ENCODE peak calls at places on chromosomes 16 and 17, in six cellular contexts. X, T, U, M, A and N are unnamed samples.

GRCh38 chr17:82244413-82245140 is 15.7 kb downstream of the SLC16A3 start:
- DNase-seq in T (no peak), M (peak), U (peak), A (no peak), X (no peak), N (peak)

GRCh38 chr17:18044609-18045008 is 5.4 kb downstream of the GID4 start:
- DNase-seq in U (no peak), X (no peak), M (no peak), T (no peak), A (no peak), N (no peak)

GRCh38 chr16:86869288-86870022 is 291.1 kb downstream of the FOXL1 start:
- DNase-seq in X (no peak), U (no peak), A (no peak), T (no peak), M (no peak), N (no peak)

GRCh38 chr17:45117848-45118646 is 14.3 kb downstream of the PLCD3 start:
- DNase-seq in A (no peak), U (no peak), M (no peak), X (no peak), T (no peak), N (no peak)

GRCh38 chr16:70685938-70686375 is at the start of gene MTSS2:
- DNase-seq in X (peak), M (peak), A (peak), U (peak), T (peak), N (peak)

GRCh38 chr17:6706996-6707395 is 6.2 kb downstream of the SLC13A5 start:
- DNase-seq in T (no peak), U (no peak), M (no peak), X (no peak), A (no peak), N (no peak)

GRCh38 chr17:41734139-41734948 is at the start of gene HAP1:
- DNase-seq in U (peak), M (peak), T (no peak), A (peak), X (no peak), N (no peak)

GRCh38 chr16:575354-576196 is 5.8 kb downstream of the PIGQ start:
- DNase-seq in M (no peak), T (no peak), X (no peak), U (no peak), A (no peak), N (no peak)

GRCh38 chr17:77733576-77734296 is 224.8 kb upstream of the TNRC6C start:
- DNase-seq in M (no peak), X (no peak), T (no peak), A (no peak), U (no peak), N (no peak)

GRCh38 chr17:3973498-3974137 is 9.4 kb upstream of the ATP2A3 start:
- DNase-seq in M (no peak), U (no peak), X (no peak), T (no peak), A (no peak), N (no peak)

GRCh38 chr16:86826931-86827330 is 248.6 kb downstream of the FOXL1 start:
- DNase-seq in T (no peak), X (no peak), A (no peak), M (no peak), U (no peak), N (no peak)

GRCh38 chr16:69315486-69316311 is 4.5 kb downstream of the VPS4A start:
- DNase-seq in M (no peak), T (no peak), A (no peak), U (no peak), X (no peak), N (no peak)

GRCh38 chr16:86383488-86384262 is 126.7 kb upstream of the FOXF1 start:
- DNase-seq in X (no peak), A (no peak), U (peak), M (peak), T (no peak), N (no peak)

GRCh38 chr17:45294506-45294905 is 22.3 kb downstream of the MAP3K14 start:
- DNase-seq in X (peak), M (peak), A (peak), T (no peak), U (peak), N (no peak)

GRCh38 chr17:43601280-43602050 is 55.3 kb upstream of the ETV4 start:
- DNase-seq in T (no peak), X (no peak), U (no peak), M (no peak), A (no peak), N (no peak)

GRCh38 chr16:78786635-78787034 is 687.2 kb downstream of the WWOX start:
- DNase-seq in U (no peak), A (no peak), X (no peak), M (no peak), T (no peak), N (no peak)

GRCh38 chr16:17748005-17748719 is 277.4 kb upstream of the XYLT1 start:
- DNase-seq in X (no peak), U (no peak), A (no peak), M (no peak), T (no peak), N (no peak)

GRCh38 chr16:57988929-57989328 is 11.5 kb downstream of the ZNF319 start:
- DNase-seq in A (peak), X (no peak), U (no peak), M (no peak), T (no peak), N (no peak)

GRCh38 chr17:78421534-78422266 is 43.3 kb downstream of the PGS1 start:
- DNase-seq in X (no peak), M (peak), U (peak), T (peak), A (peak), N (peak)

GRCh38 chr16:85563031-85563430 is 50.1 kb upstream of the GSE1 start:
- DNase-seq in M (no peak), U (no peak), X (no peak), T (no peak), A (no peak), N (no peak)

GRCh38 chr16:58027341-58028167 is 2.0 kb downstream of the MMP15 start:
- DNase-seq in T (no peak), U (no peak), A (peak), M (peak), X (no peak), N (peak)

GRCh38 chr17:4642286-4642685 is 808 bp upstream of the ALOX15 start:
- DNase-seq in U (no peak), M (no peak), X (no peak), A (no peak), T (no peak), N (no peak)

GRCh38 chr17:55770220-55770870 is 19.5 kb downstream of the PCTP start:
- DNase-seq in M (peak), X (peak), U (peak), T (peak), A (peak), N (peak)

GRCh38 chr16:2323701-2324100 is 16.8 kb downstream of the ABCA3 start:
- DNase-seq in U (no peak), X (no peak), T (no peak), M (no peak), A (no peak), N (no peak)

GRCh38 chr16:55487048-55487803 is 8.2 kb downstream of the MMP2 start:
- DNase-seq in X (peak), T (no peak), A (no peak), U (peak), M (peak), N (no peak)

GRCh38 chr16:61792194-61792904 is 243.9 kb downstream of the CDH8 start:
- DNase-seq in X (peak), U (peak), A (peak), M (peak), T (no peak), N (no peak)

GRCh38 chr16:3640632-3641501 is 13.6 kb upstream of the DNASE1 start:
- DNase-seq in X (no peak), U (no peak), M (no peak), T (no peak), A (no peak), N (no peak)

GRCh38 chr17:9924735-9925191 is 19.7 kb upstream of the RCVRN start:
- DNase-seq in U (peak), A (peak), X (peak), M (peak), T (peak), N (peak)

GRCh38 chr17:66373944-66374817 is 71.8 kb downstream of the PRKCA start:
- DNase-seq in A (no peak), T (no peak), M (no peak), U (peak), X (no peak), N (no peak)

GRCh38 chr16:46690281-46691178 is 1.1 kb downstream of the ORC6 start:
- DNase-seq in X (no peak), A (no peak), U (peak), T (no peak), M (peak), N (no peak)

GRCh38 chr17:43734376-43734775 is 24.2 kb downstream of the SOST start:
- DNase-seq in T (no peak), X (peak), M (peak), U (peak), A (no peak), N (no peak)

GRCh38 chr17:1123397-1124237 is 56.2 kb downstream of the ABR start:
- DNase-seq in A (no peak), T (no peak), U (no peak), X (no peak), M (no peak), N (peak)

GRCh38 chr16:66619534-66620418 is 15.3 kb downstream of the CMTM3 start:
- DNase-seq in U (peak), T (peak), A (no peak), X (no peak), M (peak), N (peak)

GRCh38 chr17:46176975-46177374 is 16.3 kb downstream of the KANSL1 start:
- DNase-seq in X (no peak), U (no peak), A (no peak), T (no peak), M (no peak), N (no peak)

GRCh38 chr17:488993-489757 is 136.6 kb upstream of the RPH3AL start:
- DNase-seq in X (no peak), T (no peak), A (no peak), M (no peak), U (peak), N (peak)

GRCh38 chr17:63809970-63810369 is 17.3 kb upstream of the PSMC5 start:
- DNase-seq in M (no peak), A (no peak), X (no peak), U (no peak), T (no peak), N (no peak)
- TF ChIP-seq CTCF in M (no peak), A (no peak), X (no peak), U (no peak), T (no peak), N (no peak)

GRCh38 chr17:37392024-37392590 is 14.5 kb downstream of the ACACA start:
- DNase-seq in T (peak), M (peak), X (no peak), U (peak), A (peak), N (peak)
- TF ChIP-seq CTCF in T (no peak), M (no peak), X (no peak), U (no peak), A (no peak), N (no peak)

GRCh38 chr16:89246383-89246902 is 28.9 kb downstream of the ZNF778 start:
- DNase-seq in M (peak), U (no peak), T (no peak), X (no peak), A (no peak), N (no peak)
- TF ChIP-seq CTCF in M (no peak), U (no peak), T (no peak), X (no peak), A (no peak), N (no peak)

GRCh38 chr17:80414508-80414802 is 512 bp upstream of the ENDOV start:
- DNase-seq in A (peak), T (no peak), M (peak), U (no peak), X (no peak), N (peak)
- TF ChIP-seq CTCF in A (no peak), T (no peak), M (peak), U (peak), X (no peak), N (no peak)

DNA sequence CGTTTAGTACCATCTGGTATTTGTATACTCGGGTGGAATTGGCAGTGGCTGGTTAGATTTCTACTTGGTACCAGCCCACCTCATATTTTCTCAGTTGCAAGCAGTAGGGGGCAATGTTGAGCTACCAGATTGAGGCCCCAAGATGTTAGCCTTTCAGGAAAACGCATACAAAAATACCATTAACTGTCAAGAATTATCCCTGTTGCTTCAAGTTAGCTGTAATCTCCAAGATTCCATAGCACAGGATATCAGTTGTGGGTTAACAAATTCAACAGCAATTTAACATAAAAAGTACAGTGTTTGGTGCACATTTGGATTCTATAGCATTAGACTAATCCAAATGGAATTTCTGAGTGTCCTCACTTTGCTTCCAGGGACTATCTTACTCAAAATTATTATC is 188.2 kb downstream of the FTO start:
- DNase-seq in M (peak), T (peak), A (peak), X (peak), U (peak), N (peak)
- TF ChIP-seq CTCF in M (peak), T (peak), A (peak), X (peak), U (peak), N (peak)

GRCh38 chr17:38707678-38708351 is 2.7 kb downstream of the MLLT6 start:
- DNase-seq in X (no peak), M (no peak), U (no peak), A (no peak), T (no peak), N (no peak)
- TF ChIP-seq CTCF in X (no peak), M (no peak), U (no peak), A (no peak), T (no peak), N (no peak)

DNA sequence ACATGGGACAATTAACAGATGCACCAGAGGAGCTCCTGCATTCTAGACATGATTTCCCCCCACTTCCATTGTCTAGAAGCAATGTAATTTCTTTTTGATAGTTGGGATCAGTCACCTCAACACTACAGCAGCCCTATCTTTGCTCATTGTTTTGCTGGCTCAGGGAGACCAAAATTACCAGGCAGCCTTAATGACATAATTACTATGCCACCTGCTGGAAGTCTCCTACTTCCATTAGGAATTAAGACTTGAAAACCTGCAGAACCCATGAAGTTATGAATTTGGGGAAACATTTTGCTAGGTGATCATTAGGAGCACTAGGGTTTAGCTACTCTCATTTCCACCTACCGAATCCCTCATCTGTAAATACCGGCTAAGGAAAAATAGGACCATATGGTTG is 312.0 kb upstream of the CA10 start:
- DNase-seq in U (no peak), X (no peak), T (no peak), M (no peak), A (no peak), N (no peak)
- TF ChIP-seq CTCF in U (no peak), X (no peak), T (no peak), M (no peak), A (no peak), N (no peak)

DNA sequence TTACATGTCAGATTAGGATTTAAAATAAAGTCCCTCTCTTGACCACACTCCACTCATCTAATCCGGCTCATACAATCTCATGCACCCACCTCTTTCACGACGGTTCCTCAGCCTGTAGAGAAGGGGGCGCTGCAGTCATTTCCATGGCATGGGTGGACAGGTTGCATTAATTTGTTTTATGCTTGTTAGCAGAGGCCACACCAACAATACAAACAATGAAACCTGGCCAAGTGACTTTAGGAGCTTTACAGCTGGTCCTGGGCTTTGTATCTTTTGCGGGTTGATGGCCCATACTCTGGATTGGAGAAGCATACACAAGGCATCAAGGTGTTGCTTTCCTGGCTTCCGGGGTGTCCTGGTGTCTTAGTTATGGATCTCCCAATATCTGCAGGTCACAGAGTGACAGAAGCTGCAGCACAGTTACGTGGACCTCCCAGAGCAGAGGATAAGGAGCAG is 9.7 kb upstream of the SNF8 start:
- DNase-seq in U (peak), M (peak), X (no peak), A (no peak), T (no peak), N (no peak)
- TF ChIP-seq CTCF in U (peak), M (peak), X (peak), A (no peak), T (peak), N (no peak)

GRCh38 chr17:57286372-57287105 is 30.2 kb downstream of the MSI2 start:
- DNase-seq in X (no peak), A (no peak), U (no peak), T (no peak), M (peak), N (no peak)

GRCh38 chr17:57288753-57289121 is 32.4 kb downstream of the MSI2 start:
- DNase-seq in T (no peak), U (no peak), X (no peak), A (no peak), M (no peak), N (no peak)

GRCh38 chr17:57289130-57289529 is 32.8 kb downstream of the MSI2 start:
- DNase-seq in X (no peak), A (no peak), M (no peak), U (no peak), T (no peak), N (no peak)

GRCh38 chr17:57289613-57290012 is 33.3 kb downstream of the MSI2 start:
- DNase-seq in M (no peak), X (no peak), A (no peak), U (no peak), T (no peak), N (no peak)

GRCh38 chr17:57288034-57288752 is 31.9 kb downstream of the MSI2 start:
- DNase-seq in M (no peak), T (no peak), A (no peak), X (no peak), U (peak), N (no peak)
- TF ChIP-seq CTCF in M (no peak), T (no peak), A (no peak), X (no peak), U (no peak), N (no peak)